ENCODE peak calls at places on chromosomes 3 and 15, in seven cellular contexts. One of them, this sample, is unnamed.

GRCh38 chr3:120102232-120102631 is 8.0 kb upstream of the GSK3B start:
- DNase-seq in WTC11: no peak
- DNase-seq in adrenal gland: no peak
- DNase-seq in GM06990: no peak
- DNase-seq in PC-3: no peak
- DNase-seq in cardiac fibroblast: no peak
- DNase-seq in CD8-positive, alpha-beta T cell: no peak
- DNase-seq in this sample: no peak

GRCh38 chr3:111712294-111713180 is 117.4 kb upstream of the ZBED2 start:
- DNase-seq in cardiac fibroblast: no peak
- DNase-seq in PC-3: no peak
- DNase-seq in WTC11: no peak
- DNase-seq in GM06990: no peak
- DNase-seq in adrenal gland: no peak
- DNase-seq in CD8-positive, alpha-beta T cell: no peak
- DNase-seq in this sample: peak

GRCh38 chr3:129182390-129183180 is 1.1 kb downstream of the CNBP start:
- DNase-seq in cardiac fibroblast: peak
- DNase-seq in PC-3: peak
- DNase-seq in CD8-positive, alpha-beta T cell: no peak
- DNase-seq in GM06990: no peak
- DNase-seq in adrenal gland: no peak
- DNase-seq in WTC11: no peak
- DNase-seq in this sample: no peak

GRCh38 chr15:65130941-65131340 is 2.7 kb downstream of the PDCD7 start:
- DNase-seq in cardiac fibroblast: no peak
- DNase-seq in PC-3: no peak
- DNase-seq in CD8-positive, alpha-beta T cell: no peak
- DNase-seq in adrenal gland: no peak
- DNase-seq in GM06990: no peak
- DNase-seq in WTC11: peak
- DNase-seq in this sample: no peak

GRCh38 chr3:29384640-29385039 is 103.8 kb downstream of the RBMS3 start:
- DNase-seq in GM06990: no peak
- DNase-seq in WTC11: no peak
- DNase-seq in CD8-positive, alpha-beta T cell: no peak
- DNase-seq in cardiac fibroblast: peak
- DNase-seq in adrenal gland: no peak
- DNase-seq in PC-3: no peak
- DNase-seq in this sample: no peak

GRCh38 chr15:26391556-26392229 is 381.2 kb downstream of the GABRB3 start:
- DNase-seq in GM06990: no peak
- DNase-seq in cardiac fibroblast: no peak
- DNase-seq in WTC11: no peak
- DNase-seq in CD8-positive, alpha-beta T cell: no peak
- DNase-seq in adrenal gland: no peak
- DNase-seq in PC-3: no peak
- DNase-seq in this sample: no peak

GRCh38 chr15:31265871-31266711 is 60.5 kb upstream of the KLF13 start:
- DNase-seq in cardiac fibroblast: peak
- DNase-seq in GM06990: peak
- DNase-seq in adrenal gland: peak
- DNase-seq in PC-3: no peak
- DNase-seq in CD8-positive, alpha-beta T cell: peak
- DNase-seq in WTC11: peak
- DNase-seq in this sample: no peak

GRCh38 chr15:70062321-70062956 is 35.3 kb downstream of the TLE3 start:
- DNase-seq in adrenal gland: peak
- DNase-seq in PC-3: peak
- DNase-seq in WTC11: peak
- DNase-seq in GM06990: no peak
- DNase-seq in cardiac fibroblast: peak
- DNase-seq in CD8-positive, alpha-beta T cell: no peak
- DNase-seq in this sample: peak

GRCh38 chr3:53630547-53630946 is 136.1 kb downstream of the CACNA1D start:
- DNase-seq in cardiac fibroblast: no peak
- DNase-seq in GM06990: no peak
- DNase-seq in adrenal gland: no peak
- DNase-seq in CD8-positive, alpha-beta T cell: no peak
- DNase-seq in WTC11: no peak
- DNase-seq in PC-3: peak
- DNase-seq in this sample: no peak

GRCh38 chr3:97712919-97713318 is 51.6 kb upstream of the ARL6 start:
- DNase-seq in adrenal gland: no peak
- DNase-seq in GM06990: no peak
- DNase-seq in PC-3: no peak
- DNase-seq in cardiac fibroblast: no peak
- DNase-seq in CD8-positive, alpha-beta T cell: no peak
- DNase-seq in WTC11: no peak
- DNase-seq in this sample: no peak

GRCh38 chr3:43394071-43394501 is 107.7 kb downstream of the SNRK start:
- DNase-seq in cardiac fibroblast: peak
- DNase-seq in WTC11: no peak
- DNase-seq in GM06990: no peak
- DNase-seq in CD8-positive, alpha-beta T cell: no peak
- DNase-seq in adrenal gland: peak
- DNase-seq in PC-3: peak
- DNase-seq in this sample: no peak

GRCh38 chr3:29275309-29275708 is 5.6 kb upstream of the RBMS3 start:
- DNase-seq in GM06990: no peak
- DNase-seq in cardiac fibroblast: peak
- DNase-seq in WTC11: no peak
- DNase-seq in PC-3: no peak
- DNase-seq in adrenal gland: peak
- DNase-seq in CD8-positive, alpha-beta T cell: no peak
- DNase-seq in this sample: no peak

GRCh38 chr3:189652042-189652441 is 20.9 kb downstream of the TP63 start:
- DNase-seq in PC-3: peak
- DNase-seq in CD8-positive, alpha-beta T cell: no peak
- DNase-seq in cardiac fibroblast: no peak
- DNase-seq in WTC11: peak
- DNase-seq in adrenal gland: no peak
- DNase-seq in GM06990: no peak
- DNase-seq in this sample: peak

GRCh38 chr3:5657109-5657508 is 469.6 kb downstream of the EDEM1 start:
- DNase-seq in PC-3: no peak
- DNase-seq in GM06990: no peak
- DNase-seq in CD8-positive, alpha-beta T cell: no peak
- DNase-seq in adrenal gland: no peak
- DNase-seq in cardiac fibroblast: no peak
- DNase-seq in WTC11: no peak
- DNase-seq in this sample: no peak

GRCh38 chr3:172317984-172318383 is 130.3 kb downstream of the GHSR start:
- DNase-seq in GM06990: peak
- DNase-seq in PC-3: peak
- DNase-seq in cardiac fibroblast: peak
- DNase-seq in CD8-positive, alpha-beta T cell: no peak
- DNase-seq in adrenal gland: peak
- DNase-seq in WTC11: no peak
- DNase-seq in this sample: peak

GRCh38 chr15:59367022-59367451 is 5.6 kb downstream of the MYO1E start:
- DNase-seq in PC-3: no peak
- DNase-seq in WTC11: no peak
- DNase-seq in cardiac fibroblast: peak
- DNase-seq in GM06990: no peak
- DNase-seq in CD8-positive, alpha-beta T cell: no peak
- DNase-seq in adrenal gland: no peak
- DNase-seq in this sample: no peak

GRCh38 chr15:100784493-100785180 is 95.0 kb upstream of the ALDH1A3 start:
- DNase-seq in CD8-positive, alpha-beta T cell: no peak
- DNase-seq in WTC11: peak
- DNase-seq in GM06990: no peak
- DNase-seq in PC-3: no peak
- DNase-seq in cardiac fibroblast: no peak
- DNase-seq in adrenal gland: no peak
- DNase-seq in this sample: no peak

GRCh38 chr15:72859757-72860145 is 76.2 kb upstream of the ADPGK start:
- DNase-seq in cardiac fibroblast: no peak
- DNase-seq in CD8-positive, alpha-beta T cell: no peak
- DNase-seq in PC-3: no peak
- DNase-seq in GM06990: no peak
- DNase-seq in WTC11: no peak
- DNase-seq in adrenal gland: no peak
- DNase-seq in this sample: no peak

GRCh38 chr15:25345943-25346342 is 92.9 kb downstream of the UBE3A start:
- DNase-seq in adrenal gland: peak
- DNase-seq in PC-3: no peak
- DNase-seq in CD8-positive, alpha-beta T cell: no peak
- DNase-seq in GM06990: no peak
- DNase-seq in cardiac fibroblast: peak
- DNase-seq in WTC11: peak
- DNase-seq in this sample: peak

GRCh38 chr3:57951106-57951882 is 56.9 kb upstream of the FLNB start:
- DNase-seq in PC-3: peak
- DNase-seq in CD8-positive, alpha-beta T cell: no peak
- DNase-seq in adrenal gland: peak
- DNase-seq in GM06990: no peak
- DNase-seq in WTC11: no peak
- DNase-seq in cardiac fibroblast: peak
- DNase-seq in this sample: peak

GRCh38 chr3:184755315-184755731 is 43.5 kb upstream of the MAGEF1 start:
- DNase-seq in WTC11: no peak
- DNase-seq in CD8-positive, alpha-beta T cell: no peak
- DNase-seq in adrenal gland: no peak
- DNase-seq in cardiac fibroblast: no peak
- DNase-seq in GM06990: no peak
- DNase-seq in PC-3: no peak
- DNase-seq in this sample: no peak

GRCh38 chr3:10855083-10855870 is 39.2 kb downstream of the SLC6A11 start:
- DNase-seq in cardiac fibroblast: no peak
- DNase-seq in CD8-positive, alpha-beta T cell: no peak
- DNase-seq in GM06990: no peak
- DNase-seq in WTC11: no peak
- DNase-seq in PC-3: peak
- DNase-seq in adrenal gland: no peak
- DNase-seq in this sample: no peak

GRCh38 chr15:28114721-28115622 is 15.9 kb upstream of the OCA2 start:
- DNase-seq in adrenal gland: peak
- DNase-seq in cardiac fibroblast: no peak
- DNase-seq in GM06990: no peak
- DNase-seq in WTC11: no peak
- DNase-seq in CD8-positive, alpha-beta T cell: no peak
- DNase-seq in PC-3: no peak
- DNase-seq in this sample: no peak

GRCh38 chr15:93138681-93139080 is 49.7 kb upstream of the RGMA start:
- DNase-seq in CD8-positive, alpha-beta T cell: no peak
- DNase-seq in PC-3: no peak
- DNase-seq in cardiac fibroblast: no peak
- DNase-seq in WTC11: no peak
- DNase-seq in adrenal gland: no peak
- DNase-seq in GM06990: no peak
- DNase-seq in this sample: no peak

GRCh38 chr15:57427367-57427821 is 51.1 kb downstream of the CGNL1 start:
- DNase-seq in CD8-positive, alpha-beta T cell: no peak
- DNase-seq in WTC11: peak
- DNase-seq in PC-3: peak
- DNase-seq in cardiac fibroblast: peak
- DNase-seq in adrenal gland: no peak
- DNase-seq in GM06990: no peak
- DNase-seq in this sample: no peak

GRCh38 chr15:61828008-61828407 is 232.2 kb downstream of the VPS13C start:
- DNase-seq in adrenal gland: no peak
- DNase-seq in CD8-positive, alpha-beta T cell: no peak
- DNase-seq in cardiac fibroblast: no peak
- DNase-seq in GM06990: no peak
- DNase-seq in WTC11: no peak
- DNase-seq in PC-3: peak
- DNase-seq in this sample: no peak
- TF ChIP-seq CTCF in adrenal gland: no peak
- TF ChIP-seq CTCF in CD8-positive, alpha-beta T cell: no peak
- TF ChIP-seq CTCF in cardiac fibroblast: peak
- TF ChIP-seq CTCF in GM06990: no peak
- TF ChIP-seq CTCF in WTC11: no peak
- TF ChIP-seq CTCF in PC-3: peak
- TF ChIP-seq CTCF in this sample: no peak

DNA sequence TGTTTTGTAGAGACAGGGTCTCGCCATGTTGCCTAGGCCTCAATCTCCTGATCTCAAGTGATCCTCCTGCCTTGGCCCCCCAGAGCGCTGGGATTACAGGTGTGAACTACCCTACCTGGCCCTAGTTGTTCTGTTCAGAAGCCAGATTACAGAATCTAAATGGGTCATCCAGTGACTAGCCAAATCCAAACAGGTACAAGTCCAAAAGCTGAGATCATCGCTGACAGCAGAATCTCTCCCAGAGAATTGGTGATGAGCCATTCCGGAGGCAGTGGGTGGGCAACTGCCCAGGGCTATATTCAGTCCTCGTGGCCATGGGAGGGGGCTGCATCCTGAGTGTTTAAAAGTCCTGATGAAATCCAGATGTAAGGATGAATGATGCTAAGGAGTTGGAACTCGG is 47.5 kb upstream of the SEMA4B start:
- DNase-seq in WTC11: no peak
- DNase-seq in CD8-positive, alpha-beta T cell: no peak
- DNase-seq in adrenal gland: no peak
- DNase-seq in PC-3: no peak
- DNase-seq in cardiac fibroblast: no peak
- DNase-seq in GM06990: no peak
- DNase-seq in this sample: no peak
- TF ChIP-seq CTCF in WTC11: no peak
- TF ChIP-seq CTCF in CD8-positive, alpha-beta T cell: no peak
- TF ChIP-seq CTCF in adrenal gland: no peak
- TF ChIP-seq CTCF in PC-3: no peak
- TF ChIP-seq CTCF in cardiac fibroblast: no peak
- TF ChIP-seq CTCF in GM06990: no peak
- TF ChIP-seq CTCF in this sample: no peak

GRCh38 chr3:49607796-49608195 is 53.5 kb downstream of the BSN start:
- DNase-seq in WTC11: no peak
- DNase-seq in cardiac fibroblast: no peak
- DNase-seq in GM06990: no peak
- DNase-seq in adrenal gland: peak
- DNase-seq in PC-3: no peak
- DNase-seq in CD8-positive, alpha-beta T cell: no peak
- DNase-seq in this sample: no peak
- TF ChIP-seq CTCF in WTC11: no peak
- TF ChIP-seq CTCF in cardiac fibroblast: peak
- TF ChIP-seq CTCF in GM06990: peak
- TF ChIP-seq CTCF in adrenal gland: no peak
- TF ChIP-seq CTCF in PC-3: peak
- TF ChIP-seq CTCF in CD8-positive, alpha-beta T cell: no peak
- TF ChIP-seq CTCF in this sample: peak

DNA sequence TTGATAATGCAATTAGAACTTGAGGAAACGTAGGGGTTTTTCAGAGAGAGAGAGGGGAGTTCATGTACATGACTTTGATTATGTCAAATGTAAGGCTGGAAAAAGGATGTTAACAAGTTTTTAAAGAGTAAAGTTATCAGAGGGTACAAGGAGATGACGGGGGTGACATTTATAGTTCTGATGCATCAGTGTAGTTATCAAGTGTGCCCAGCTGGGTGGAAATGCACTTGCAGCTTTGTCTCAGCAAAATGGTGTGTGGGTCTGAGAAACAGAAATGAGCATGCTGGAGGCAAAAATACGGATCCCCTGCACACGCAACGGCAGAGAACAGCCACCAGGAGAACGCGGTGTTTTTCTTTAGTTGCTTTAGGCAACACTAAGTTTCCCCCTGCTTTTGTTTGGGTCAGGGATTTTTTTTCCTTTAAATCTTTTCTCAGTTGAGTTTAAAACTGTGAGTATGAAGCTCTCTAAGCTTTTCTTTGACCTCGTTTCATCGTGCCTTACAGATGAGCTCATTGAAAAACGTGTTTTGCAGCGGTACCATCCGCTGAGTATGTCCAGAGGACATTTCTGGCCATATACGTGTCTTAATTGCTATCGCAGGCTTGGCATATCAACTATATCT is 205.4 kb downstream of the PDZRN3 start:
- DNase-seq in adrenal gland: no peak
- DNase-seq in GM06990: no peak
- DNase-seq in cardiac fibroblast: peak
- DNase-seq in WTC11: peak
- DNase-seq in PC-3: no peak
- DNase-seq in CD8-positive, alpha-beta T cell: no peak
- DNase-seq in this sample: no peak
- TF ChIP-seq CTCF in adrenal gland: peak
- TF ChIP-seq CTCF in GM06990: no peak
- TF ChIP-seq CTCF in cardiac fibroblast: peak
- TF ChIP-seq CTCF in WTC11: peak
- TF ChIP-seq CTCF in PC-3: no peak
- TF ChIP-seq CTCF in CD8-positive, alpha-beta T cell: no peak
- TF ChIP-seq CTCF in this sample: peak

This sample was measured in nephron progenitor cell.